ENCODE peak calls at places on chromosome 14, in seven cellular contexts. E is GM12865, Z is mammary epithelial cell, R is astrocyte of the cerebellum, J is neural progenitor cell, O is tibial artery, W is left ventricle myocardium inferior. B is an unnamed sample.
A peak's percentile ranks its signal among the peaks of the same experiment; 100 is the strongest.

GRCh38 chr14:27096091-27096490 is 498.3 kb upstream of the NOVA1 start:
- DNase-seq in E (no peak), W (no peak), Z (no peak), O (no peak), R (no peak), J (no peak), B (no peak)

GRCh38 chr14:100609941-100610391 is 22.7 kb upstream of the BEGAIN start:
- DNase-seq in R (no peak), W (no peak), Z (no peak), J (no peak), O (no peak), E (no peak), B (no peak)

GRCh38 chr14:100736269-100737180 is 9.8 kb downstream of the DLK1 start:
- DNase-seq in W (no peak), E (no peak), O (no peak), Z (no peak), R (no peak), J (peak; percentile 57), B (no peak)

GRCh38 chr14:28542040-28542439 is 224.5 kb upstream of the FOXG1 start:
- DNase-seq in E (no peak), R (peak; percentile 19), J (no peak), Z (peak; percentile 43), W (no peak), O (no peak), B (no peak)

GRCh38 chr14:54803396-54803795 is 99.2 kb downstream of the GCH1 start:
- DNase-seq in R (no peak), O (no peak), E (no peak), Z (no peak), W (no peak), J (no peak), B (no peak)

GRCh38 chr14:96762650-96763049 is 34.5 kb upstream of the VRK1 start:
- DNase-seq in R (no peak), W (no peak), O (no peak), J (peak; percentile 84), Z (peak; percentile 75), E (peak; percentile 65), B (peak; percentile 56)

GRCh38 chr14:65095633-65096205 is 6.6 kb downstream of the MAX start:
- DNase-seq in W (peak; percentile 62), J (no peak), Z (no peak), R (peak; percentile 93), O (peak; percentile 76), E (no peak), B (no peak)

GRCh38 chr14:55127491-55127951 is 1.5 kb upstream of the LGALS3 start:
- DNase-seq in O (no peak), R (no peak), E (no peak), J (no peak), W (no peak), Z (peak; percentile 88), B (no peak)

GRCh38 chr14:58547649-58548048 is 90.1 kb upstream of the DACT1 start:
- DNase-seq in Z (no peak), O (no peak), W (no peak), J (no peak), E (no peak), R (no peak), B (no peak)

DNA sequence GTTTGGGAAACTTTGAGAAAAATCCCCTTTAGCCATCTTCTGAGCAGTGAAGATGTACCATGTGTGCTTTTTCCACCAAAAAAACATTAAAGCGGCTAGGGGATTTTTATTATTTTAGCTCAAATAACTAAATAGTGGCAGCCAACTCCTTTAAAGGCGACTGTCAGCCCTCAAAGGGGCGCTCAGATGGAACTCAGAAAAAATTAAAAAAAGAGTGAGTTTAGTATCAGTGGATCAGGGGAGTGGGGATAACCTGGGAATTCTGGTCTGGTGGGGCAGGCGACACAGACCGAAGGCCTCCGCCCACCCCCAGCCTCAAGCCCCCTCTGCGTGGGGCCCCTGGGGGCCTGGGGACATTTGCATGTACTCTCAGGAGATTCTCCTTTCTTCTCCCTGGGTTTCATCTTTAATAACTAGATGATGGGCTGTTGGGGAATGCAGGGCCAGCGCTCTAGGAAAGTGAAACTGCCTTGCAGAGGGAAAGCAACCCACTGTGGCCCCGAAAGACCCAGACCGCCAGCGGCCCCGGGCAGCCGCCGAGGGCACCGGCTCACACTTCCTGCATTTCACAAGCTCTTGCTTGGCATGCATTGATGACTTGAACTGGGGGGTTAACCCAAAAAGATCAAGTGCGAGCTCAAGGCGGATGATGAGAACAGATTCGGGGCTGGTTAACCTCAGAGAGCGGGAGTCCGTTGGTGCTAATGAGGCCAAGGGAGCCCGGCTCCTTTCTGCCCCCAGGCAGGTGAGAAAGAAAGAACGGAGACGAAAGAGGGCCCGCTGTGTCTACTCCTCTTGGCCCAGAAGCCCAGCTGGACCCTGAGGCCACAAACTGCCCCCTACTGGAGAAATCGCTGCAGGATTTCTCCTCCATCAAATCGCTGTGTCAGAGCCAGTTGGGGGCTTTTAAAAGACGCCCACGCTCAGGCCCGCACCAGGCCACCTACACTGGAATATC is 7.3 kb upstream of the BATF start:
- DNase-seq in W (peak; percentile 26), Z (peak; percentile 12), R (no peak), E (peak; percentile 90), J (peak; percentile 20), O (no peak), B (no peak)
- TF ChIP-seq CTCF in W (no peak), Z (peak; percentile 10), R (peak; percentile 28), E (peak; percentile 37), J (peak; percentile 38), O (no peak), B (no peak)

DNA sequence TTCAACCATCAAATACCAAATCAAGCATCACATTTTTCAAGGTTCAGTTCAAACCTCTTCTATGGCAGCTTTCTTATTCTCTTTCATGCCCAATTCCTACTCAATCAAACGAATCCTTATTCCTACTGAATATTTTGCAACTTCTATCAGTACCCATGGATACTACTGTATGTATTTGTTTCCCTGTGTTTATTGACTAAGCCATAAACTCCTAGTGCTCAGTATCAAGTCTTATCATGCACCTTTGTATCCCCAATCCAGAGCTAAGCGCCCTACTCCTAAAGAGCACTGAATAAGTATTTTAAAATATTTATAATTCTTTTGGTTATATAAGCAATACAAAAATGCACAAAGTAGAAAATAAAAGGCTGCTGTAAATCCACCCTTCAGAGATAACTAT is 52.6 kb downstream of the STXBP6 start:
- DNase-seq in W (no peak), Z (no peak), E (no peak), O (no peak), J (no peak), R (no peak), B (no peak)
- H3K4me3 ChIP-seq in W (no peak overlapping the region), Z (no peak overlapping the region), E (no peak overlapping the region), O (no peak overlapping the region), J (no peak overlapping the region), R (no peak overlapping the region), B (no peak overlapping the region)

GRCh38 chr14:75022655-75023054 is 19.9 kb downstream of the EIF2B2 start:
- DNase-seq in J (peak; percentile 60), W (peak; percentile 67), O (no peak), R (no peak), Z (no peak), E (peak; percentile 11), B (no peak)
- TF ChIP-seq CTCF in J (peak; percentile 54), W (peak; percentile 60), O (peak; percentile 42), R (peak; percentile 50), Z (peak; percentile 45), E (peak; percentile 37), B (peak; percentile 39)

GRCh38 chr14:68562911-68563255 is 230.0 kb downstream of the ZFP36L1 start:
- DNase-seq in J (no peak), O (no peak), E (no peak), Z (no peak), W (no peak), R (no peak), B (no peak)
- H3K4me3 ChIP-seq in J (no peak overlapping the region), O (no peak overlapping the region), E (no peak overlapping the region), Z (no peak overlapping the region), W (no peak overlapping the region), R (no peak overlapping the region), B (no peak overlapping the region)

GRCh38 chr14:22305563-22306127 is 283.4 kb downstream of the DAD1 start:
- DNase-seq in Z (no peak), R (no peak), J (no peak), E (peak; percentile 25), W (no peak), O (no peak), B (peak; percentile 7)
- TF ChIP-seq CTCF in Z (no peak), R (no peak), J (no peak), E (no peak), W (no peak), O (no peak), B (no peak)

B was measured in GM12864.